ENCODE peak calls at places on chromosomes 16 and 17, in ten cellular contexts. S, X, C, H, F, Z, I, A, W and D are unnamed samples.

GRCh38 chr17:32971171-32971570 is 20.5 kb upstream of the SPACA3 start:
- DNase-seq in C (peak), Z (no peak), S (peak), W (no peak), X (no peak), A (no peak), H (peak), F (no peak), I (no peak), D (no peak)

GRCh38 chr17:2837147-2837561 is 40.9 kb downstream of the RAP1GAP2 start:
- DNase-seq in F (no peak), H (no peak), W (no peak), C (no peak), A (peak), Z (no peak), X (no peak), I (no peak), S (no peak), D (no peak)

GRCh38 chr17:44502598-44503079 is 567 bp downstream of the GPATCH8 start:
- DNase-seq in C (peak), W (peak), A (no peak), H (no peak), X (no peak), S (no peak), Z (no peak), F (no peak), I (no peak), D (peak)

GRCh38 chr17:64787255-64787920 is 125.3 kb upstream of the SMURF2 start:
- DNase-seq in F (no peak), Z (peak), H (no peak), X (no peak), A (no peak), C (no peak), I (no peak), W (peak), S (no peak), D (no peak)

GRCh38 chr17:44219126-44219635 is 294 bp downstream of the UBTF start:
- DNase-seq in X (no peak), C (peak), H (no peak), W (peak), I (peak), Z (peak), S (peak), A (peak), F (no peak), D (no peak)

GRCh38 chr17:48491527-48492273 is 39.1 kb downstream of the HOXB1 start:
- DNase-seq in X (no peak), I (no peak), H (no peak), A (no peak), W (no peak), F (no peak), C (peak), Z (no peak), S (peak), D (no peak)

GRCh38 chr16:84806256-84806889 is 13.4 kb upstream of the CRISPLD2 start:
- DNase-seq in I (no peak), S (peak), Z (peak), F (no peak), H (peak), W (no peak), X (peak), C (peak), A (no peak), D (no peak)

GRCh38 chr17:3544365-3544764 is 13.2 kb downstream of the TRPV3 start:
- DNase-seq in F (no peak), Z (no peak), S (no peak), I (no peak), H (no peak), W (no peak), A (no peak), X (no peak), C (no peak), D (no peak)